ENCODE peak calls at places on chromosome 2, in four cellular contexts. Y, W, R and L are unnamed samples.
A peak's percentile ranks its signal among the peaks of the same experiment; 100 is the strongest.

GRCh38 chr2:148338544-148338943 is 306.0 kb upstream of the EPC2 start:
- DNase-seq in Y (peak; percentile 81), W (peak; percentile 79), R (no peak), L (peak; percentile 53)

GRCh38 chr2:201642086-201642578 is 1.2 kb downstream of the TMEM237 start:
- DNase-seq in Y (no peak), W (no peak), R (no peak), L (no peak)

GRCh38 chr2:127117603-127118002 is 10.6 kb upstream of the BIN1 start:
- DNase-seq in Y (no peak), W (no peak), R (no peak), L (no peak)

GRCh38 chr2:219358170-219359075 is 25.9 kb upstream of the RESP18 start:
- DNase-seq in Y (no peak), W (no peak), R (no peak), L (peak; percentile 14)

GRCh38 chr2:30165617-30166016 is 18.8 kb downstream of the YPEL5 start:
- DNase-seq in Y (no peak), W (no peak), R (no peak), L (no peak)

GRCh38 chr2:221156335-221156734 is 415.8 kb downstream of the EPHA4 start:
- DNase-seq in Y (no peak), W (no peak), R (no peak), L (no peak)

GRCh38 chr2:212897296-212897695 is 254.1 kb downstream of the IKZF2 start:
- DNase-seq in Y (no peak), W (no peak), R (no peak), L (peak; percentile 47)

GRCh38 chr2:7007846-7008741 is 90.9 kb downstream of the RNF144A start:
- DNase-seq in Y (no peak), W (peak; percentile 96), R (peak; percentile 83), L (no peak)

GRCh38 chr2:12059616-12060441 is 313.4 kb downstream of the LPIN1 start:
- DNase-seq in Y (peak; percentile 35), W (peak; percentile 68), R (no peak), L (peak; percentile 61)